ENCODE peak calls at places on chromosomes 16 and 17, in four cellular contexts. One of them, this sample, is unnamed.

GRCh38 chr16:1146409-1146808 is 6.5 kb upstream of the CACNA1H start:
- DNase-seq in activated T-cell treated with anti-CD3 and anti-CD28 coated beads, Interleukin-2, amount 50 U/mL, for 72 hours: no peak
- DNase-seq in AG09319: no peak
- DNase-seq in AG08396: no peak
- DNase-seq in this sample: peak

GRCh38 chr16:10558746-10559641 is 21.4 kb downstream of the EMP2 start:
- DNase-seq in activated T-cell treated with anti-CD3 and anti-CD28 coated beads, Interleukin-2, amount 50 U/mL, for 72 hours: no peak
- DNase-seq in AG09319: peak
- DNase-seq in AG08396: peak
- DNase-seq in this sample: no peak

GRCh38 chr16:77499373-77500285 is 64.8 kb upstream of the ADAMTS18 start:
- DNase-seq in activated T-cell treated with anti-CD3 and anti-CD28 coated beads, Interleukin-2, amount 50 U/mL, for 72 hours: no peak
- DNase-seq in AG09319: peak
- DNase-seq in AG08396: peak
- DNase-seq in this sample: peak

GRCh38 chr17:80264048-80264792 is 3.6 kb downstream of the RNF213 start:
- DNase-seq in activated T-cell treated with anti-CD3 and anti-CD28 coated beads, Interleukin-2, amount 50 U/mL, for 72 hours: peak
- DNase-seq in AG09319: no peak
- DNase-seq in AG08396: no peak
- DNase-seq in this sample: no peak

GRCh38 chr16:19127674-19128131 is 13.9 kb downstream of the ITPRIPL2 start:
- DNase-seq in activated T-cell treated with anti-CD3 and anti-CD28 coated beads, Interleukin-2, amount 50 U/mL, for 72 hours: no peak
- DNase-seq in AG09319: no peak
- DNase-seq in AG08396: no peak
- DNase-seq in this sample: no peak

GRCh38 chr16:1977875-1978268 is 3.4 kb downstream of the NOXO1 start:
- DNase-seq in activated T-cell treated with anti-CD3 and anti-CD28 coated beads, Interleukin-2, amount 50 U/mL, for 72 hours: no peak
- DNase-seq in AG09319: no peak
- DNase-seq in AG08396: no peak
- DNase-seq in this sample: no peak

GRCh38 chr17:7559307-7560171 is 989 bp downstream of the TNFSF13 start:
- DNase-seq in activated T-cell treated with anti-CD3 and anti-CD28 coated beads, Interleukin-2, amount 50 U/mL, for 72 hours: no peak
- DNase-seq in AG09319: no peak
- DNase-seq in AG08396: no peak
- DNase-seq in this sample: no peak

GRCh38 chr17:38732376-38733314 is 2.5 kb downstream of the CISD3 start:
- DNase-seq in activated T-cell treated with anti-CD3 and anti-CD28 coated beads, Interleukin-2, amount 50 U/mL, for 72 hours: no peak
- DNase-seq in AG09319: no peak
- DNase-seq in AG08396: no peak
- DNase-seq in this sample: no peak

GRCh38 chr17:740240-741055 is 8.1 kb downstream of the TLCD3A start:
- DNase-seq in activated T-cell treated with anti-CD3 and anti-CD28 coated beads, Interleukin-2, amount 50 U/mL, for 72 hours: peak
- DNase-seq in AG09319: no peak
- DNase-seq in AG08396: no peak
- DNase-seq in this sample: no peak

GRCh38 chr17:50297407-50297865 is 23.2 kb downstream of the TMEM92 start:
- DNase-seq in activated T-cell treated with anti-CD3 and anti-CD28 coated beads, Interleukin-2, amount 50 U/mL, for 72 hours: peak
- DNase-seq in AG09319: peak
- DNase-seq in AG08396: peak
- DNase-seq in this sample: peak

GRCh38 chr17:75504347-75505151 is 10.8 kb downstream of the CASKIN2 start:
- DNase-seq in activated T-cell treated with anti-CD3 and anti-CD28 coated beads, Interleukin-2, amount 50 U/mL, for 72 hours: peak
- DNase-seq in AG09319: no peak
- DNase-seq in AG08396: peak
- DNase-seq in this sample: no peak

GRCh38 chr17:68420065-68420847 is 37.0 kb downstream of the WIPI1 start:
- DNase-seq in activated T-cell treated with anti-CD3 and anti-CD28 coated beads, Interleukin-2, amount 50 U/mL, for 72 hours: no peak
- DNase-seq in AG09319: no peak
- DNase-seq in AG08396: no peak
- DNase-seq in this sample: no peak

GRCh38 chr17:33258291-33258690 is 34.8 kb downstream of the ASIC2 start:
- DNase-seq in activated T-cell treated with anti-CD3 and anti-CD28 coated beads, Interleukin-2, amount 50 U/mL, for 72 hours: no peak
- DNase-seq in AG09319: no peak
- DNase-seq in AG08396: no peak
- DNase-seq in this sample: no peak

GRCh38 chr17:76246080-76247066 is 6.1 kb upstream of the RNF157 start:
- DNase-seq in activated T-cell treated with anti-CD3 and anti-CD28 coated beads, Interleukin-2, amount 50 U/mL, for 72 hours: peak
- DNase-seq in AG09319: no peak
- DNase-seq in AG08396: no peak
- DNase-seq in this sample: peak

GRCh38 chr16:66605177-66605999 is 884 bp downstream of the CMTM3 start:
- DNase-seq in activated T-cell treated with anti-CD3 and anti-CD28 coated beads, Interleukin-2, amount 50 U/mL, for 72 hours: peak
- DNase-seq in AG09319: no peak
- DNase-seq in AG08396: peak
- DNase-seq in this sample: peak

GRCh38 chr17:41812176-41813038 is at the start of gene FKBP10:
- DNase-seq in activated T-cell treated with anti-CD3 and anti-CD28 coated beads, Interleukin-2, amount 50 U/mL, for 72 hours: peak
- DNase-seq in AG09319: peak
- DNase-seq in AG08396: peak
- DNase-seq in this sample: peak

GRCh38 chr17:57585341-57586098 is 159.6 kb downstream of the CCDC182 start:
- DNase-seq in activated T-cell treated with anti-CD3 and anti-CD28 coated beads, Interleukin-2, amount 50 U/mL, for 72 hours: no peak
- DNase-seq in AG09319: no peak
- DNase-seq in AG08396: no peak
- DNase-seq in this sample: no peak

GRCh38 chr17:35612924-35613521 is 25.9 kb downstream of the AP2B1 start:
- DNase-seq in activated T-cell treated with anti-CD3 and anti-CD28 coated beads, Interleukin-2, amount 50 U/mL, for 72 hours: peak
- DNase-seq in AG09319: no peak
- DNase-seq in AG08396: no peak
- DNase-seq in this sample: peak

GRCh38 chr17:65417406-65418221 is 143.8 kb downstream of the AXIN2 start:
- DNase-seq in activated T-cell treated with anti-CD3 and anti-CD28 coated beads, Interleukin-2, amount 50 U/mL, for 72 hours: no peak
- DNase-seq in AG09319: no peak
- DNase-seq in AG08396: no peak
- DNase-seq in this sample: no peak

GRCh38 chr16:89191033-89191900 is 9.1 kb downstream of the SLC22A31 start:
- DNase-seq in activated T-cell treated with anti-CD3 and anti-CD28 coated beads, Interleukin-2, amount 50 U/mL, for 72 hours: no peak
- DNase-seq in AG09319: no peak
- DNase-seq in AG08396: no peak
- DNase-seq in this sample: no peak

GRCh38 chr16:59324462-59324861 is 590.3 kb upstream of the GOT2 start:
- DNase-seq in activated T-cell treated with anti-CD3 and anti-CD28 coated beads, Interleukin-2, amount 50 U/mL, for 72 hours: no peak
- DNase-seq in AG09319: no peak
- DNase-seq in AG08396: no peak
- DNase-seq in this sample: no peak

GRCh38 chr16:70511833-70512232 is 11.5 kb downstream of the COG4 start:
- DNase-seq in activated T-cell treated with anti-CD3 and anti-CD28 coated beads, Interleukin-2, amount 50 U/mL, for 72 hours: no peak
- DNase-seq in AG09319: no peak
- DNase-seq in AG08396: no peak
- DNase-seq in this sample: no peak

GRCh38 chr16:83312015-83312734 is 495.6 kb upstream of the HSBP1 start:
- DNase-seq in activated T-cell treated with anti-CD3 and anti-CD28 coated beads, Interleukin-2, amount 50 U/mL, for 72 hours: no peak
- DNase-seq in AG09319: no peak
- DNase-seq in AG08396: no peak
- DNase-seq in this sample: no peak

GRCh38 chr17:16123531-16123930 is 91.8 kb downstream of the NCOR1 start:
- DNase-seq in activated T-cell treated with anti-CD3 and anti-CD28 coated beads, Interleukin-2, amount 50 U/mL, for 72 hours: no peak
- DNase-seq in AG09319: no peak
- DNase-seq in AG08396: no peak
- DNase-seq in this sample: no peak

GRCh38 chr16:85361441-85362118 is 249.3 kb upstream of the CIBAR2 start:
- DNase-seq in activated T-cell treated with anti-CD3 and anti-CD28 coated beads, Interleukin-2, amount 50 U/mL, for 72 hours: no peak
- DNase-seq in AG09319: no peak
- DNase-seq in AG08396: no peak
- DNase-seq in this sample: no peak